ENCODE peak calls at places on chromosomes 11 and 22, in four cellular contexts. S is H9, Z is IMR-90, F is H1. U is an unnamed sample.

GRCh38 chr11:29956076-29956556 is 60.7 kb downstream of the KCNA4 start:
- DNase-seq in F (no peak), Z (no peak), S (no peak), U (no peak)

GRCh38 chr11:115996125-115996807 is 492.1 kb upstream of the CADM1 start:
- DNase-seq in S (no peak), Z (no peak), F (no peak), U (no peak)

GRCh38 chr11:93775289-93775688 is 8.8 kb upstream of the MED17 start:
- DNase-seq in Z (no peak), F (peak; percentile 71), S (peak; percentile 43), U (peak; percentile 59)

GRCh38 chr22:31628969-31629723 is 32.9 kb downstream of the PISD start:
- DNase-seq in Z (no peak), F (no peak), S (peak; percentile 28), U (no peak)

GRCh38 chr22:35517769-35518530 is 22.7 kb upstream of the RASD2 start:
- DNase-seq in Z (no peak), F (no peak), S (no peak), U (peak; percentile 50)

GRCh38 chr11:125114518-125114917 is 3.1 kb upstream of the TMEM218 start:
- DNase-seq in S (peak; percentile 69), Z (no peak), F (peak; percentile 65), U (peak; percentile 73)

GRCh38 chr11:70547821-70548670 is 149.7 kb downstream of the CTTN start:
- DNase-seq in Z (no peak), S (no peak), F (no peak), U (no peak)

GRCh38 chr11:75356613-75357012 is 5.2 kb upstream of the ARRB1 start:
- DNase-seq in F (no peak), S (no peak), Z (no peak), U (no peak)

GRCh38 chr22:48592066-48592345 is 1235.7 kb downstream of the BRD1 start:
- DNase-seq in F (no peak), S (no peak), Z (no peak), U (no peak)

GRCh38 chr11:48063424-48063978 is 83.1 kb downstream of the PTPRJ start:
- DNase-seq in Z (peak; percentile 99), S (no peak), F (no peak), U (no peak)

GRCh38 chr22:40651563-40652501 is 15.3 kb upstream of the MRTFA start:
- DNase-seq in S (peak; percentile 86), F (peak; percentile 78), Z (peak; percentile 100), U (peak; percentile 97)

GRCh38 chr11:66228521-66228920 is 39.9 kb upstream of the RAB1B start:
- DNase-seq in Z (no peak), F (no peak), S (peak; percentile 43), U (peak; percentile 72)

GRCh38 chr11:17405232-17406005 is 17.0 kb upstream of the KCNJ11 start:
- DNase-seq in S (peak; percentile 54), Z (peak; percentile 7), F (peak; percentile 55), U (peak; percentile 58)

GRCh38 chr22:19783531-19784395 is 23.2 kb downstream of the TBX1 start:
- DNase-seq in S (no peak), Z (no peak), F (no peak), U (no peak)

GRCh38 chr11:97461934-97462333 is 1072.1 kb downstream of the JRKL start:
- DNase-seq in Z (no peak), F (no peak), S (no peak), U (no peak)

GRCh38 chr11:1354125-1354938 is 35.4 kb upstream of the BRSK2 start:
- DNase-seq in S (no peak), F (no peak), Z (no peak), U (no peak)

GRCh38 chr11:108887436-108888238 is 222.8 kb downstream of the DDX10 start:
- DNase-seq in S (no peak), F (no peak), Z (no peak), U (no peak)

GRCh38 chr11:27401760-27402316 is 38.8 kb upstream of the CCDC34 start:
- DNase-seq in Z (no peak), F (no peak), S (no peak), U (no peak)

GRCh38 chr11:104443387-104443786 is 279.4 kb upstream of the PDGFD start:
- DNase-seq in F (no peak), Z (no peak), S (no peak), U (no peak)

GRCh38 chr11:104442320-104442719 is 278.4 kb upstream of the PDGFD start:
- DNase-seq in S (no peak), Z (no peak), F (no peak), U (no peak)
- H4K5ac ChIP-seq in S (no peak overlapping the region), Z (no peak overlapping the region), F (no peak overlapping the region), U (no peak overlapping the region)

DNA sequence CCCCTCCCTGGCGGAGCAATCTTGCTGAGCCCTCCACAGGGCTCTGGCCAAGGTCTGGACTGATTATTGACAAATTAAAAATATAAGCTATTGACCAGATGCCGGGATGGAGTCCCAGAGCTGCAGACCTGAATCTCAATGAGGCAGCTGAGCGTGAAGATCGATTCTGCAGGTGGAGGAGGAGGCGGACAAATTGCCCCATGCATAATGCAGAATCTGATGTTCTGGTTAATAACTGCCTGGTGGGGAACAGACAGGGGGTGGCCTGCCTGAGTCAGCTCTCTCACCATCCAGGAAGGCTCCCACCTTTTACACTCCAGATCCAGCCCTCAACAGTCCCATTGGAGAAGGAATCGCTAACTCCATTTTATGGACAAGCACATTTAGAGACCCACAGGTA is 422.8 kb downstream of the MIAT start:
- DNase-seq in Z (no peak), S (no peak), F (no peak), U (no peak)
- H4K5ac ChIP-seq in Z (no peak overlapping the region), S (no peak overlapping the region), F (no peak overlapping the region), U (no peak overlapping the region)

GRCh38 chr11:15190611-15191010 is 75.9 kb downstream of the INSC start:
- DNase-seq in S (no peak), F (no peak), Z (no peak), U (no peak)

GRCh38 chr11:15185021-15185420 is 70.3 kb downstream of the INSC start:
- DNase-seq in F (no peak), S (no peak), Z (no peak), U (no peak)

GRCh38 chr11:15189646-15190365 is 75.1 kb downstream of the INSC start:
- DNase-seq in F (no peak), Z (peak; percentile 29), S (no peak), U (no peak)

GRCh38 chr11:15189189-15189588 is 74.5 kb downstream of the INSC start:
- DNase-seq in S (no peak), F (no peak), Z (no peak), U (no peak)

DNA sequence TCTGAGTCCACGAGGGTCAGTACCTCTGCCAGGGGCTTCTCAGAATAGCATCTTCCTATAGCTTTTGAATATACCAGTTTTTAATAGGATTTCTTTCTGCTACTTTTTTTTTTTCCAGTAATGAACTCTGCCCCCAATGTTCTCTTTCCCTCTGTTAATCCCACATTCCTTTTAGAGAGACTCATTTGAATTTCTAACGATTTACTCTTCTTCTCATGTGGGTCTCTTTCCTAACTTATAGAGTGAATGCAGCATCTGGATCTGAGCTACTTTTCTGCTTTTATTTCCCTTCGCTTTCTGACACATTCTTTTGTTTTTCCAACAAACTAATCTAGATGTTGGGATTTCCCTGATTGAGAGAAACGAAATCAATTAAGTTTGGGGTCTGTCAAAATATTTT is 71.4 kb downstream of the INSC start:
- DNase-seq in Z (no peak), S (no peak), F (no peak), U (no peak)
- H4K5ac ChIP-seq in Z (no peak overlapping the region), S (no peak overlapping the region), F (no peak overlapping the region), U (no peak overlapping the region)

GRCh38 chr22:21680830-21681565 is 15.2 kb downstream of the PPIL2 start:
- DNase-seq in Z (no peak), F (no peak), S (no peak), U (no peak)

GRCh38 chr22:21677606-21678443 is 12.0 kb downstream of the PPIL2 start:
- DNase-seq in Z (no peak), S (no peak), F (no peak), U (no peak)

GRCh38 chr22:21681566-21682370 is 16.0 kb downstream of the PPIL2 start:
- DNase-seq in F (no peak), S (no peak), Z (no peak), U (no peak)

GRCh38 chr22:21682385-21683175 is 16.8 kb downstream of the PPIL2 start:
- DNase-seq in F (no peak), Z (no peak), S (no peak), U (no peak)

DNA sequence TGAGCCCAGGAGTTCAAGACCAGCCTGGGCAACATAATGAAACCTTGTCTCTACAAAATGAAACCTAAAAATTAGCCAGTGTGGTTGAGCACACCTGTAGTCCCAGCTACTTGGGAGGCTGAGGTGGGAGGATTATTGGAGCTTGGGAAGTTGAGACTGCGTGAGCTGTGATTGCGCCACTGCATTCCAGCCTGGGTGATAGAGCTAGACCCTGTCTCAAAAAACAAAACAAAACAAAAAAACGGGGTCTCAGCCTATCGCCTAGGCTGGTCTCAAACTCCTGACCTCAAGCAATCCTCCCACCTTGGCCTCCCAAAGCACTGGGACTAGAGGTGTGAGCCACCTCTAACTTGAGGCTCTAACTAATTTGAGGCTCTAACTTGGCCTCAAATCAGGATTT is 13.6 kb downstream of the PPIL2 start:
- DNase-seq in F (no peak), Z (no peak), S (no peak), U (no peak)
- H4K5ac ChIP-seq in F (no peak overlapping the region), Z (no peak overlapping the region), S (no peak overlapping the region), U (no peak overlapping the region)

GRCh38 chr11:122040476-122040875 is 75.5 kb downstream of the BLID start:
- DNase-seq in F (no peak), S (no peak), Z (no peak), U (no peak)

GRCh38 chr11:122045181-122045586 is 70.8 kb downstream of the BLID start:
- DNase-seq in F (no peak), Z (peak; percentile 92), S (no peak), U (no peak)

GRCh38 chr11:122044086-122044485 is 71.9 kb downstream of the BLID start:
- DNase-seq in Z (peak; percentile 38), F (no peak), S (no peak), U (no peak)

GRCh38 chr11:122046438-122046837 is 69.6 kb downstream of the BLID start:
- DNase-seq in Z (no peak), F (no peak), S (no peak), U (no peak)

DNA sequence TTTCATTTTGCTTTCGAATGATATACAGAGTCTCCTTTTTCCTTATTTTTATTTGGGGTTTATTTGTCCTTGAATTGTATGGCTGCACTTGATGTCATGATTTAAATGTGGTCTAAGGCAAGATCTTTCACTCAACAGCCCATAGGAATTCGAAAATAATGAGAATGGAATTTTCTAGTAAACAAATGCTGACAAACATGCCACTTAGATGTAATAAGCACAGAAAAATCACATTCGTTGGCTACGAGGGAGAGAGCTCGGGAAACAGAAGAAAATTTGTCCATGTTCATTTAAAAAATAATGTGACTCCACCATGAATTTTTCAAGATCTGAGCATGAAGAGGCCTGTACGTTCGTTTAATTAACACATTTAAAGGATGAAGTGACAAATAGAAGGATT is 73.0 kb downstream of the BLID start:
- DNase-seq in F (no peak), S (no peak), Z (peak; percentile 25), U (no peak)
- H4K5ac ChIP-seq in F (no peak overlapping the region), S (no peak overlapping the region), Z (peak overlapping the region; percentile 99), U (no peak overlapping the region)

GRCh38 chr11:117823941-117824420 is 563 bp downstream of the FXYD2 start:
- DNase-seq in Z (no peak), F (no peak), S (peak; percentile 37), U (no peak)
- H4K5ac ChIP-seq in Z (no peak overlapping the region), F (no peak overlapping the region), S (no peak overlapping the region), U (no peak overlapping the region)

GRCh38 chr11:101327908-101328307 is 198.3 kb upstream of the PGR start:
- DNase-seq in S (no peak), Z (peak; percentile 8), F (no peak), U (no peak)
- H4K5ac ChIP-seq in S (no peak overlapping the region), Z (no peak overlapping the region), F (no peak overlapping the region), U (no peak overlapping the region)

U was measured in mesendoderm.